ENCODE peak calls at places on chromosomes 4 and X, in six cellular contexts. One of them, this sample, is unnamed.

GRCh38 chr4:115113382-115114106 is at the start of gene NDST4:
- DNase-seq in H1: no peak
- DNase-seq in trophoblast cell: peak
- DNase-seq in mesendoderm: no peak
- DNase-seq in IMR-90: no peak
- DNase-seq in neuronal stem cell: peak
- DNase-seq in this sample: peak

GRCh38 chrX:39195156-39195555 is 393.9 kb downstream of the MID1IP1 start:
- DNase-seq in neuronal stem cell: no peak
- DNase-seq in H1: no peak
- DNase-seq in mesendoderm: no peak
- DNase-seq in IMR-90: no peak
- DNase-seq in trophoblast cell: no peak
- DNase-seq in this sample: no peak

GRCh38 chr4:16289872-16290554 is 63.7 kb upstream of the TAPT1 start:
- DNase-seq in H1: no peak
- DNase-seq in trophoblast cell: peak
- DNase-seq in mesendoderm: peak
- DNase-seq in IMR-90: peak
- DNase-seq in neuronal stem cell: peak
- DNase-seq in this sample: peak

GRCh38 chr4:67151376-67152343 is 393.6 kb downstream of the CENPC start:
- DNase-seq in H1: no peak
- DNase-seq in neuronal stem cell: no peak
- DNase-seq in IMR-90: no peak
- DNase-seq in mesendoderm: no peak
- DNase-seq in trophoblast cell: no peak
- DNase-seq in this sample: no peak

GRCh38 chrX:65920620-65921019 is 119.3 kb downstream of the VSIG4 start:
- DNase-seq in neuronal stem cell: no peak
- DNase-seq in mesendoderm: peak
- DNase-seq in IMR-90: no peak
- DNase-seq in trophoblast cell: no peak
- DNase-seq in H1: no peak
- DNase-seq in this sample: no peak

GRCh38 chrX:154991039-154991438 is 31.5 kb downstream of the F8 start:
- DNase-seq in neuronal stem cell: no peak
- DNase-seq in trophoblast cell: no peak
- DNase-seq in mesendoderm: no peak
- DNase-seq in H1: no peak
- DNase-seq in IMR-90: no peak
- DNase-seq in this sample: no peak

GRCh38 chrX:71181558-71181909 is 36.9 kb downstream of the NLGN3 start:
- DNase-seq in H1: no peak
- DNase-seq in trophoblast cell: no peak
- DNase-seq in mesendoderm: no peak
- DNase-seq in IMR-90: no peak
- DNase-seq in neuronal stem cell: no peak
- DNase-seq in this sample: no peak

GRCh38 chrX:34848281-34848680 is 94.3 kb upstream of the FAM47B start:
- DNase-seq in H1: no peak
- DNase-seq in neuronal stem cell: no peak
- DNase-seq in mesendoderm: no peak
- DNase-seq in IMR-90: peak
- DNase-seq in trophoblast cell: peak
- DNase-seq in this sample: no peak

GRCh38 chrX:20988118-20988517 is 386.1 kb upstream of the CNKSR2 start:
- DNase-seq in neuronal stem cell: no peak
- DNase-seq in IMR-90: no peak
- DNase-seq in trophoblast cell: no peak
- DNase-seq in mesendoderm: no peak
- DNase-seq in H1: no peak
- DNase-seq in this sample: peak

GRCh38 chrX:68833855-68834331 is 5.1 kb downstream of the EFNB1 start:
- DNase-seq in neuronal stem cell: no peak
- DNase-seq in IMR-90: no peak
- DNase-seq in trophoblast cell: peak
- DNase-seq in mesendoderm: no peak
- DNase-seq in H1: no peak
- DNase-seq in this sample: no peak

GRCh38 chrX:112197845-112198244 is 115.3 kb upstream of the TRPC5 start:
- DNase-seq in trophoblast cell: no peak
- DNase-seq in neuronal stem cell: no peak
- DNase-seq in IMR-90: no peak
- DNase-seq in mesendoderm: no peak
- DNase-seq in H1: no peak
- DNase-seq in this sample: no peak

GRCh38 chrX:77899081-77899828 is at the start of gene COX7B:
- DNase-seq in mesendoderm: peak
- DNase-seq in H1: peak
- DNase-seq in IMR-90: peak
- DNase-seq in trophoblast cell: peak
- DNase-seq in neuronal stem cell: peak
- DNase-seq in this sample: peak

GRCh38 chr4:106062452-106062875 is 167.2 kb downstream of the NPNT start:
- DNase-seq in neuronal stem cell: no peak
- DNase-seq in H1: no peak
- DNase-seq in trophoblast cell: no peak
- DNase-seq in mesendoderm: peak
- DNase-seq in IMR-90: peak
- DNase-seq in this sample: peak

DNA sequence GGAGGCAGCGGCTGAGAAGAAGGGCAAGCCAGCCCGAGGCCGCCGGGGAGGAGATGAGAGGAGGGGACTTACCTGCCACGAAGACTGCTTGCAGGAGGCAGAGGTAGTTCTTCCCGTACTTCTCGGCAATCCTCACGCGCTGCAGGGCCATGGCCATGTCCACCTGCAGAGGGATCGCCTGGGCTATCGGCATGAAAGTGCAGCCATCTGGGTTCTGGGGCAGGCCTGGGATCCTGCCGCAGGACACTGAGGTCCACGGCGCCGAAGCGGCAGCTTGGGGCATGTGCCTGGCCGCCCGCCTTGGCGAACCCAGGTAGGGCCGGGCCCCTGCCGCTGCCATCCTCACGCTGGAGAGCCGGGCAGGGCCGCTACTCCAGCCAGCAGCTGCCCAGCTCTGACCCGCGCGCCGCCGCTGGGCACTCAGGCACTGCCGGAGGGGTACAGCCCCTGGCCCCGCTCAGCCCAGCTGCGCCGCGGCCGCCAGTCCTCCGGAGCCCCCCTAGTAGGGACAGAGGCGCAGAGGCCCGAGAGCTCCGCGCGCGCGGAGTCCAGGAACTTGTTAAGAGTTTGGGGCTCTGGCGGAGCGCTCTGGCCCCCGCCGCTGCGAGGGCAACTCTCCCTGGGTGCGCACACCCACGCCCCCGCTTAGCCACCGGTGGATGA is 16.0 kb downstream of the MCF2 start:
- DNase-seq in trophoblast cell: no peak
- DNase-seq in H1: peak
- DNase-seq in IMR-90: no peak
- DNase-seq in mesendoderm: peak
- DNase-seq in neuronal stem cell: peak
- DNase-seq in this sample: no peak
- H3K4me3 ChIP-seq in trophoblast cell: peak
- H3K4me3 ChIP-seq in H1: peak
- H3K4me3 ChIP-seq in IMR-90: peak
- H3K4me3 ChIP-seq in mesendoderm: no peak
- H3K4me3 ChIP-seq in neuronal stem cell: peak
- H3K4me3 ChIP-seq in this sample: peak

GRCh38 chrX:103666202-103667107 is 20.0 kb downstream of the MORF4L2 start:
- DNase-seq in trophoblast cell: no peak
- DNase-seq in mesendoderm: no peak
- DNase-seq in H1: no peak
- DNase-seq in neuronal stem cell: no peak
- DNase-seq in IMR-90: peak
- DNase-seq in this sample: no peak

GRCh38 chrX:103669745-103670144 is 16.8 kb downstream of the MORF4L2 start:
- DNase-seq in trophoblast cell: no peak
- DNase-seq in H1: no peak
- DNase-seq in mesendoderm: peak
- DNase-seq in IMR-90: no peak
- DNase-seq in neuronal stem cell: no peak
- DNase-seq in this sample: no peak

GRCh38 chrX:103658681-103659433 is 27.6 kb downstream of the MORF4L2 start:
- DNase-seq in neuronal stem cell: no peak
- DNase-seq in mesendoderm: no peak
- DNase-seq in IMR-90: no peak
- DNase-seq in trophoblast cell: no peak
- DNase-seq in H1: no peak
- DNase-seq in this sample: no peak

GRCh38 chrX:103663921-103664320 is 22.6 kb downstream of the MORF4L2 start:
- DNase-seq in mesendoderm: no peak
- DNase-seq in trophoblast cell: no peak
- DNase-seq in IMR-90: no peak
- DNase-seq in neuronal stem cell: no peak
- DNase-seq in H1: no peak
- DNase-seq in this sample: no peak

GRCh38 chrX:103664363-103664762 is 22.1 kb downstream of the MORF4L2 start:
- DNase-seq in H1: peak
- DNase-seq in neuronal stem cell: no peak
- DNase-seq in IMR-90: no peak
- DNase-seq in trophoblast cell: no peak
- DNase-seq in mesendoderm: no peak
- DNase-seq in this sample: no peak
- H3K4me2 ChIP-seq in H1: peak
- H3K4me2 ChIP-seq in neuronal stem cell: peak
- H3K4me2 ChIP-seq in IMR-90: no peak
- H3K4me2 ChIP-seq in trophoblast cell: no peak
- H3K4me2 ChIP-seq in mesendoderm: no peak
- H3K4me2 ChIP-seq in this sample: peak

DNA sequence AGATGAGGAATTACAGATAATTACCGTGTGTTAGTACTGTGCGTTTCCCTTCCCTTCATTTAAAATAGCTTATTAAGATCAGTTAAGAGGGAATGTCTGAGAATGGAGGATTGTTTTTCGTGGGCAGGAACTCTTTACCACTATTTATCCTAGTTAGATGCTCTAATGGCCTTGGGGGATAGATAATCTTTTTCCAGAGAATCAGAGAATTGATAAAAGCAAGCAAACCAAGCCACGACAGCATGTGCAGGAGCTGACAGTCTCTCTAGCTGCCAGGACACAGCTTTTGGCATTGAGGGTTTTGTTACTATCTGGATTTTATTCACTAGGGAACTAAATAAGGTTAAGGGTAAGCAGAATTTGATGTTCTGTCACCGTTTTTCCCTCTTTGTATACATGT is 128.7 kb downstream of the DCLK2 start:
- DNase-seq in trophoblast cell: no peak
- DNase-seq in H1: no peak
- DNase-seq in IMR-90: no peak
- DNase-seq in mesendoderm: no peak
- DNase-seq in neuronal stem cell: no peak
- DNase-seq in this sample: no peak
- H3K23ac ChIP-seq in trophoblast cell: no peak
- H3K23ac ChIP-seq in H1: no peak
- H3K23ac ChIP-seq in IMR-90: no peak
- H3K23ac ChIP-seq in mesendoderm: no peak
- H3K23ac ChIP-seq in neuronal stem cell: no peak
- H3K23ac ChIP-seq in this sample: no peak

DNA sequence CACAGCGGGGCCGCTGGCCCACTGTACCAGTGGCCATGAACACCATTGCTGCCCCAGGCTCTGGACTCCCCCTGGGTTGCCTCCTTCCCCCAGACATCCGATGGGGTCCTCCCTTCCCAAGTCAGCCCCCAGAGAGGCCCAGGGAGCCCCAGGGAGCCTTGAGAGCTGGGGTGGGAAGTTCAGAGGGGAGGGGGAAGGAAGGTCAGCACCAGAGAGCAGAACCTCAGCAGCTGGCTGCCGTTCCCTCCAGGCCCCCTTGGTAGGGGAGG is 464 bp upstream of the ARHGAP4 start:
- DNase-seq in trophoblast cell: no peak
- DNase-seq in IMR-90: no peak
- DNase-seq in H1: no peak
- DNase-seq in mesendoderm: peak
- DNase-seq in neuronal stem cell: no peak
- DNase-seq in this sample: no peak
- H3K4me3 ChIP-seq in trophoblast cell: no peak
- H3K4me3 ChIP-seq in IMR-90: no peak
- H3K4me3 ChIP-seq in H1: peak
- H3K4me3 ChIP-seq in mesendoderm: no peak
- H3K4me3 ChIP-seq in neuronal stem cell: peak
- H3K4me3 ChIP-seq in this sample: peak

GRCh38 chr4:140256941-140257340 is 103.0 kb upstream of the MAML3 start:
- DNase-seq in H1: no peak
- DNase-seq in IMR-90: peak
- DNase-seq in mesendoderm: no peak
- DNase-seq in neuronal stem cell: no peak
- DNase-seq in trophoblast cell: peak
- DNase-seq in this sample: peak
- H3K4me2 ChIP-seq in H1: no peak
- H3K4me2 ChIP-seq in IMR-90: peak
- H3K4me2 ChIP-seq in mesendoderm: no peak
- H3K4me2 ChIP-seq in neuronal stem cell: no peak
- H3K4me2 ChIP-seq in trophoblast cell: no peak
- H3K4me2 ChIP-seq in this sample: no peak

DNA sequence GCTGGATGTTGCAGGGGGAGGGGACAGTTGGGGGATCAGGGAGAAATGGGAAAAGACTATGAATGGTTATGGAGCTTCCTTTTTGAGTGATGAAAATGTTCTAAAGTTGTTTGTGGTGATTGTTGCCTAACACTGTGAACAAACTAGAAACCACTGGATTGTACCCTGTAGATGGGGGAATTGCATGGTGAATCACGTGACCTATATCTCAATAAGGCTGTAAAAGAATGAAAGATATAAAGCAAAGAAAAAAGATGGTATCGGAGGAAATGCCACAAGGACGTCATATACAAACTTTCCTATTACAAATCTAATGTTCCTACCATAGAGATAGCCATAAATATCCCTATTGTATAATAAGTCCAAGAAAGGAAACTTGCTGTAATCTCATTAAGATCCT is 20.6 kb upstream of the CT55 start:
- DNase-seq in H1: no peak
- DNase-seq in mesendoderm: no peak
- DNase-seq in neuronal stem cell: no peak
- DNase-seq in trophoblast cell: no peak
- DNase-seq in IMR-90: no peak
- DNase-seq in this sample: no peak
- H3K23ac ChIP-seq in H1: no peak
- H3K23ac ChIP-seq in mesendoderm: no peak
- H3K23ac ChIP-seq in neuronal stem cell: no peak
- H3K23ac ChIP-seq in trophoblast cell: no peak
- H3K23ac ChIP-seq in IMR-90: no peak
- H3K23ac ChIP-seq in this sample: no peak

DNA sequence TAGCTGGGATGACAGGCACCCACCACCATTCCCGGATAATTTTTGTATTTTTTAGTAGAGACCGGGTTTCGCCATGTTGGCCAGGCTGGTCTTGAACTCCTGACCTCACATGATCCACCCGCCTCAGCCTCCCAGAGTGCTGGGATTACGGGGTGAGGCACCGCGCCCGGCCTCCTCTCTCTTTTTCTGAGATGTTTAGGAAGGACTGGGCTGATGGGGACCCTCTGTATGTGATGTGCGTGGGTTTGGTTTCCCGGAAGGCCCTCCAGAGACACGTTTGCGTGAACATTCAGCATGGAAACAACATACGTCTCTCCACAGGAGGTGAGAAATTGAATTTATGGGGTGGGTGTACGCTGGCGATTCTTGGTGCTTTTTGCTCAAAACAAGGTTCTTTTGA is 18.6 kb downstream of the SHOX start:
- DNase-seq in neuronal stem cell: no peak
- DNase-seq in trophoblast cell: no peak
- DNase-seq in IMR-90: no peak
- DNase-seq in H1: peak
- DNase-seq in mesendoderm: no peak
- DNase-seq in this sample: no peak
- H3K4me3 ChIP-seq in neuronal stem cell: no peak
- H3K4me3 ChIP-seq in trophoblast cell: no peak
- H3K4me3 ChIP-seq in IMR-90: no peak
- H3K4me3 ChIP-seq in H1: no peak
- H3K4me3 ChIP-seq in mesendoderm: no peak
- H3K4me3 ChIP-seq in this sample: no peak

GRCh38 chrX:53950130-53950733 is 94.0 kb downstream of the PHF8 start:
- DNase-seq in neuronal stem cell: no peak
- DNase-seq in trophoblast cell: no peak
- DNase-seq in H1: no peak
- DNase-seq in mesendoderm: no peak
- DNase-seq in IMR-90: no peak
- DNase-seq in this sample: no peak
- H3K4me2 ChIP-seq in neuronal stem cell: no peak
- H3K4me2 ChIP-seq in trophoblast cell: no peak
- H3K4me2 ChIP-seq in H1: no peak
- H3K4me2 ChIP-seq in mesendoderm: no peak
- H3K4me2 ChIP-seq in IMR-90: no peak
- H3K4me2 ChIP-seq in this sample: no peak

This sample was measured in mesenchymal stem cell.